ENCODE peak calls at places on chromosomes 16 and 17, in five cellular contexts. One of them, this sample, is unnamed.
A peak's percentile ranks its signal among the peaks of the same experiment; 100 is the strongest.

GRCh38 chr16:79798416-79799053 is 198.0 kb upstream of the MAF start:
- DNase-seq in AG04449: no peak
- DNase-seq in effector CD4-positive, alpha-beta T cell: no peak
- DNase-seq in occipital lobe: no peak
- DNase-seq in GM20000: no peak
- DNase-seq in this sample: no peak

GRCh38 chr17:33200587-33200986 is 92.5 kb downstream of the ASIC2 start:
- DNase-seq in AG04449: no peak
- DNase-seq in effector CD4-positive, alpha-beta T cell: no peak
- DNase-seq in occipital lobe: no peak
- DNase-seq in GM20000: no peak
- DNase-seq in this sample: no peak

GRCh38 chr17:63701477-63702222 is 1.7 kb upstream of the LIMD2 start:
- DNase-seq in AG04449: no peak
- DNase-seq in effector CD4-positive, alpha-beta T cell: peak; percentile 73
- DNase-seq in occipital lobe: no peak
- DNase-seq in GM20000: peak; percentile 77
- DNase-seq in this sample: peak; percentile 85

GRCh38 chr17:38428643-38429371 is 543 bp downstream of the ARHGAP23 start:
- DNase-seq in AG04449: no peak
- DNase-seq in effector CD4-positive, alpha-beta T cell: no peak
- DNase-seq in occipital lobe: peak; percentile 74
- DNase-seq in GM20000: no peak
- DNase-seq in this sample: peak; percentile 60

GRCh38 chr17:81345211-81346089 is 49.8 kb upstream of the BAHCC1 start:
- DNase-seq in AG04449: no peak
- DNase-seq in effector CD4-positive, alpha-beta T cell: peak; percentile 24
- DNase-seq in occipital lobe: peak; percentile 47
- DNase-seq in GM20000: peak; percentile 94
- DNase-seq in this sample: peak; percentile 95

GRCh38 chr16:84065536-84066132 is 23.0 kb upstream of the SLC38A8 start:
- DNase-seq in AG04449: no peak
- DNase-seq in effector CD4-positive, alpha-beta T cell: no peak
- DNase-seq in occipital lobe: no peak
- DNase-seq in GM20000: peak; percentile 40
- DNase-seq in this sample: no peak

GRCh38 chr17:79192503-79193500 is 118.2 kb downstream of the ENGASE start:
- DNase-seq in AG04449: no peak
- DNase-seq in effector CD4-positive, alpha-beta T cell: no peak
- DNase-seq in occipital lobe: no peak
- DNase-seq in GM20000: peak; percentile 67
- DNase-seq in this sample: no peak

GRCh38 chr17:14621826-14622621 is 321.1 kb downstream of the HS3ST3B1 start:
- DNase-seq in AG04449: no peak
- DNase-seq in effector CD4-positive, alpha-beta T cell: no peak
- DNase-seq in occipital lobe: no peak
- DNase-seq in GM20000: no peak
- DNase-seq in this sample: no peak

GRCh38 chr16:66247516-66248089 is 118.9 kb upstream of the CDH5 start:
- DNase-seq in AG04449: no peak
- DNase-seq in effector CD4-positive, alpha-beta T cell: no peak
- DNase-seq in occipital lobe: no peak
- DNase-seq in GM20000: no peak
- DNase-seq in this sample: no peak

GRCh38 chr16:17302620-17303019 is 168.1 kb downstream of the XYLT1 start:
- DNase-seq in AG04449: no peak
- DNase-seq in effector CD4-positive, alpha-beta T cell: no peak
- DNase-seq in occipital lobe: no peak
- DNase-seq in GM20000: no peak
- DNase-seq in this sample: no peak

GRCh38 chr17:20996724-20997615 is 45.8 kb downstream of the USP22 start:
- DNase-seq in AG04449: no peak
- DNase-seq in effector CD4-positive, alpha-beta T cell: no peak
- DNase-seq in occipital lobe: no peak
- DNase-seq in GM20000: no peak
- DNase-seq in this sample: no peak

GRCh38 chr16:88482630-88483391 is 29.7 kb downstream of the ZFPM1 start:
- DNase-seq in AG04449: no peak
- DNase-seq in effector CD4-positive, alpha-beta T cell: no peak
- DNase-seq in occipital lobe: no peak
- DNase-seq in GM20000: no peak
- DNase-seq in this sample: no peak

GRCh38 chr17:8629371-8630226 is 926 bp downstream of the MYH10 start:
- DNase-seq in AG04449: no peak
- DNase-seq in effector CD4-positive, alpha-beta T cell: no peak
- DNase-seq in occipital lobe: peak; percentile 9
- DNase-seq in GM20000: peak; percentile 52
- DNase-seq in this sample: no peak

GRCh38 chr17:56884483-56885144 is 29.2 kb downstream of the TRIM25 start:
- DNase-seq in AG04449: no peak
- DNase-seq in effector CD4-positive, alpha-beta T cell: no peak
- DNase-seq in occipital lobe: no peak
- DNase-seq in GM20000: no peak
- DNase-seq in this sample: no peak

GRCh38 chr17:27793168-27793905 is 7.0 kb downstream of the NOS2 start:
- DNase-seq in AG04449: no peak
- DNase-seq in effector CD4-positive, alpha-beta T cell: no peak
- DNase-seq in occipital lobe: no peak
- DNase-seq in GM20000: no peak
- DNase-seq in this sample: peak; percentile 78

GRCh38 chr17:21089933-21090888 is 36.6 kb upstream of the DHRS7B start:
- DNase-seq in AG04449: no peak
- DNase-seq in effector CD4-positive, alpha-beta T cell: no peak
- DNase-seq in occipital lobe: no peak
- DNase-seq in GM20000: peak; percentile 70
- DNase-seq in this sample: no peak

GRCh38 chr17:76337413-76337777 is 16.3 kb downstream of the PRPSAP1 start:
- DNase-seq in AG04449: no peak
- DNase-seq in effector CD4-positive, alpha-beta T cell: no peak
- DNase-seq in occipital lobe: no peak
- DNase-seq in GM20000: no peak
- DNase-seq in this sample: no peak

GRCh38 chr16:1792836-1793577 is 498 bp downstream of the IGFALS start:
- DNase-seq in AG04449: no peak
- DNase-seq in effector CD4-positive, alpha-beta T cell: no peak
- DNase-seq in occipital lobe: no peak
- DNase-seq in GM20000: no peak
- DNase-seq in this sample: peak; percentile 30

GRCh38 chr16:10684541-10685151 is 10.1 kb downstream of the TEKT5 start:
- DNase-seq in AG04449: no peak
- DNase-seq in effector CD4-positive, alpha-beta T cell: no peak
- DNase-seq in occipital lobe: no peak
- DNase-seq in GM20000: no peak
- DNase-seq in this sample: no peak

GRCh38 chr17:48194097-48194550 is 86.6 kb downstream of the SNX11 start:
- DNase-seq in AG04449: no peak
- DNase-seq in effector CD4-positive, alpha-beta T cell: no peak
- DNase-seq in occipital lobe: no peak
- DNase-seq in GM20000: no peak
- DNase-seq in this sample: no peak

GRCh38 chr17:9529033-9529748 is 46.4 kb downstream of the STX8 start:
- DNase-seq in AG04449: peak; percentile 2
- DNase-seq in effector CD4-positive, alpha-beta T cell: no peak
- DNase-seq in occipital lobe: no peak
- DNase-seq in GM20000: peak; percentile 22
- DNase-seq in this sample: no peak